ENCODE peak calls at places on chromosomes 3 and 15, in four cellular contexts. T, O, C and F are unnamed samples.

GRCh38 chr15:80660114-80660513 is 35.0 kb upstream of the ABHD17C start:
- DNase-seq in T (no peak), O (no peak), C (no peak), F (peak; percentile 29)

GRCh38 chr3:123158899-123159390 is 42.8 kb upstream of the SEC22A start:
- DNase-seq in T (no peak), O (no peak), C (no peak), F (no peak)

GRCh38 chr3:158742861-158743260 is 10.6 kb upstream of the RARRES1 start:
- DNase-seq in T (no peak), O (no peak), C (no peak), F (no peak)

GRCh38 chr3:118817748-118818165 is 216.9 kb downstream of the IGSF11 start:
- DNase-seq in T (no peak), O (no peak), C (peak; percentile 39), F (peak; percentile 62)

GRCh38 chr15:27248251-27248650 is 277.3 kb downstream of the GABRG3 start:
- DNase-seq in T (no peak), O (no peak), C (no peak), F (no peak)

GRCh38 chr3:59939826-59940426 is 890.1 kb upstream of the CFAP20DC start:
- DNase-seq in T (no peak), O (no peak), C (no peak), F (no peak)

GRCh38 chr15:66503780-66504562 is 684 bp downstream of the RPL4 start:
- DNase-seq in T (no peak), O (no peak), C (no peak), F (no peak)

GRCh38 chr15:25676070-25676469 is 187.1 kb downstream of the ATP10A start:
- DNase-seq in T (no peak), O (no peak), C (no peak), F (no peak)